ENCODE peak calls at places on chromosomes 16 and 17, in nine cellular contexts. K is Peyer's patch; X is MM.1S; U is CD8-positive, alpha-beta memory T cell; R is OCI-LY7; D is suprapubic skin; Q is CD8-positive, alpha-beta T cell; Y is GM12878; S is astrocyte of the spinal cord. T is an unnamed sample.

GRCh38 chr17:60934723-60935122 is 257.1 kb downstream of the BCAS3 start:
- DNase-seq in K (no peak), X (no peak), U (no peak), R (no peak), D (no peak), Q (no peak), Y (no peak), S (no peak), T (no peak)

GRCh38 chr17:35931794-35932419 is 1.3 kb upstream of the RDM1 start:
- DNase-seq in K (no peak), X (no peak), U (no peak), R (no peak), D (no peak), Q (peak; percentile 13), Y (no peak), S (peak; percentile 34), T (no peak)

GRCh38 chr17:72878975-72879660 is 213.4 kb downstream of the SLC39A11 start:
- DNase-seq in K (no peak), X (no peak), U (no peak), R (no peak), D (no peak), Q (no peak), Y (no peak), S (no peak), T (no peak)

GRCh38 chr17:49381793-49382192 is 19.7 kb upstream of the ZNF652 start:
- DNase-seq in K (peak; percentile 12), X (no peak), U (no peak), R (no peak), D (no peak), Q (no peak), Y (no peak), S (no peak), T (no peak)

GRCh38 chr16:85245307-85246172 is 133.3 kb upstream of the CIBAR2 start:
- DNase-seq in K (no peak), X (peak; percentile 9), U (peak; percentile 22), R (peak; percentile 78), D (no peak), Q (peak; percentile 65), Y (no peak), S (peak; percentile 61), T (peak; percentile 40)

GRCh38 chr17:75288784-75289121 is 480 bp downstream of the SLC25A19 start:
- DNase-seq in K (no peak), X (peak; percentile 84), U (no peak), R (peak; percentile 78), D (no peak), Q (no peak), Y (no peak), S (no peak), T (peak; percentile 32)

GRCh38 chr17:42141382-42141781 is 13.4 kb downstream of the RAB5C start:
- DNase-seq in K (no peak), X (no peak), U (no peak), R (no peak), D (no peak), Q (no peak), Y (no peak), S (no peak), T (no peak)

GRCh38 chr17:79623786-79624657 is 13.2 kb upstream of the RBFOX3 start:
- DNase-seq in K (peak; percentile 23), X (no peak), U (no peak), R (no peak), D (peak; percentile 58), Q (no peak), Y (no peak), S (no peak), T (no peak)

GRCh38 chr17:62724398-62725146 is 83.5 kb downstream of the MARCHF10 start:
- DNase-seq in K (no peak), X (peak; percentile 96), U (peak; percentile 44), R (peak; percentile 14), D (no peak), Q (peak; percentile 82), Y (peak; percentile 91), S (no peak), T (no peak)

GRCh38 chr16:15607700-15608396 is 35.1 kb downstream of the MARF1 start:
- DNase-seq in K (no peak), X (no peak), U (no peak), R (no peak), D (no peak), Q (no peak), Y (no peak), S (peak; percentile 77), T (no peak)

GRCh38 chr17:7095642-7096041 is 15.6 kb upstream of the CLEC10A start:
- DNase-seq in K (no peak), X (no peak), U (no peak), R (peak; percentile 5), D (no peak), Q (no peak), Y (peak; percentile 54), S (no peak), T (no peak)

GRCh38 chr16:81817789-81818304 is 38.8 kb downstream of the PLCG2 start:
- DNase-seq in K (no peak), X (peak; percentile 52), U (no peak), R (peak; percentile 88), D (no peak), Q (peak; percentile 52), Y (peak; percentile 79), S (no peak), T (no peak)

GRCh38 chr16:87133966-87134945 is 182.9 kb downstream of the C16orf95 start:
- DNase-seq in K (no peak), X (no peak), U (no peak), R (no peak), D (no peak), Q (no peak), Y (no peak), S (no peak), T (no peak)

GRCh38 chr16:4419402-4419801 is 3.0 kb upstream of the CORO7 start:
- DNase-seq in K (no peak), X (no peak), U (no peak), R (no peak), D (no peak), Q (no peak), Y (no peak), S (no peak), T (no peak)

GRCh38 chr17:13003454-13003851 is 14.4 kb downstream of the ELAC2 start:
- DNase-seq in K (no peak), X (no peak), U (no peak), R (no peak), D (no peak), Q (no peak), Y (no peak), S (no peak), T (no peak)

DNA sequence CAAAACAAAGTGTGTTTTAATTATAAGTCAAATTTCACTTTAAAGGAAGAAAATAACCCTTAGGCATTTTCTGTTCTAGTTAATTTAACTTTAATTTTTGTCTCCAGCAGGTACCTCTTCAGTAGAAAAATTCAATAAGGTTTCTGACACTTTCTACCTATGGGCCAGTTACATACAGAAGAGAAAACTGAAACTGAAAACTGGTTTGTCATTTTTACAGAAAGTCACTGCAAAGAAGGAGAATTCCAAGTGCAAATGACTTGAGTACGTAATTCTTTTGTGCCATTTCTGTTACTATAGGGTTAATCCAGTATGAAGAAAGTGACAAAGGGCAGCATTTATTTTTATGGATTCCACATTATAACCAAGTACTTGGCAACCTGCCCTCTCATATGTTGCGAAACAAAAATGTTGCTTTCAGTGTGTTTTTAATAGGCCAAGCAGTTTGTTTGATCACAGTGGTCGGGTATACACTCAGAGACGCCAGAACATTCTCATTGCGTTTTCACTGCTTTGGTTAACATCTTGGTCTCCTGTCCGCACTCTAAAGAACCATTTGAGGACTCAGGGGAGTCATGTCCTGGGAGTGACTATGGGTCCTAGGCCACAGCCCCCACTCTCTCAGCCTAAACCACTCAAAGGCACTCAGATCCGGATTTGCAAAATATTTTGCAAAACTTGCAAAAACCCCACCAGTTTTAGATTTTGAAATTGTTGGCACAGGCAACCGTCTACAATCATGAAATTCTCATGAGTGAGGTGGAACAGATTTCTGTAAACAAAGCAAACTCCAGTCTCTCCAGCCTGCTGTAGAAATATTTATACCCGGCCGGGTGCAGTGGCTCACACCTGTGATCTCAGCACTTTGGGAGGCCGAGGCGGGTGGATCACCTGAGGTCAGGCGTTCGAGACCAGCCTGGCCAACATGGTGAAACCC is 15.3 kb upstream of the HELZ start:
- DNase-seq in K (no peak), X (peak; percentile 78), U (no peak), R (no peak), D (peak; percentile 65), Q (no peak), Y (no peak), S (peak; percentile 74), T (no peak)
- H3K4me3 ChIP-seq in K (no peak overlapping the region), X (peak overlapping the region; percentile 50), U (no peak overlapping the region), R (no peak overlapping the region), D (peak overlapping the region; percentile 9), Q (no peak overlapping the region), Y (no peak overlapping the region), S (no peak overlapping the region), T (no peak overlapping the region)

DNA sequence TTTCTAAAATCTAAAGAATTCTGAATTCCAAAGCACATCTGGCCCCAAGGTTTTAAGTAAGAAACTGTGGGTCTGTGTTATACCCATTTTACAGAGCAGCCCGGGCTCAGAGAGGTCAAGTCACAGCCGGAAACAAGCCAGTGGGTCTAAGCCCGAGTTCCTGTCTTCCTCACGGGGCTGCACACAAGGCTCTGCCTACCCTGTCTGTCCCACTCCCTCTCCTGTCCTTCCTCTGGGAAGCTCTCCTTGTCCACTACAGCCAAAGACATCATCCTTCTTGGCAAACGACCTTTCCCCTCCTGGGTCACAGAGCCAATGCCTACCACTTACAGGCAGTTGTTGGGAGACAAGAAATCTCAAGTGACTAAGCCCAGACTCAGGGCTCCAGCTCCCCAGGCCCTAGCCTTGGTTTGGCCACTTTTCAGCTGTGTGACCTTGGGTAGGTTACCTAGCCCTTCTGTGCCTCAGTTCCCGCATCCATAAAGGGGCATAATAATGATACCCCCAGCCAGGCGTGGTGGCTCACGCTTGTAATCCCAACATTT is 55.6 kb upstream of the MAP3K14 start:
- DNase-seq in K (peak; percentile 26), X (no peak), U (no peak), R (no peak), D (peak; percentile 52), Q (no peak), Y (no peak), S (no peak), T (no peak)
- H3K4me3 ChIP-seq in K (no peak overlapping the region), X (no peak overlapping the region), U (no peak overlapping the region), R (no peak overlapping the region), D (no peak overlapping the region), Q (no peak overlapping the region), Y (no peak overlapping the region), S (no peak overlapping the region), T (no peak overlapping the region)

GRCh38 chr17:78251773-78252103 is 20.3 kb downstream of the TMEM235 start:
- DNase-seq in K (no peak), X (no peak), U (no peak), R (no peak), D (no peak), Q (no peak), Y (no peak), S (no peak), T (no peak)
- H3K4me3 ChIP-seq in K (peak overlapping the region; percentile 23), X (peak overlapping the region; percentile 45), U (peak overlapping the region; percentile 77), R (peak overlapping the region; percentile 30), D (no peak overlapping the region), Q (peak overlapping the region; percentile 51), Y (no peak overlapping the region), S (no peak overlapping the region), T (peak overlapping the region; percentile 27)

DNA sequence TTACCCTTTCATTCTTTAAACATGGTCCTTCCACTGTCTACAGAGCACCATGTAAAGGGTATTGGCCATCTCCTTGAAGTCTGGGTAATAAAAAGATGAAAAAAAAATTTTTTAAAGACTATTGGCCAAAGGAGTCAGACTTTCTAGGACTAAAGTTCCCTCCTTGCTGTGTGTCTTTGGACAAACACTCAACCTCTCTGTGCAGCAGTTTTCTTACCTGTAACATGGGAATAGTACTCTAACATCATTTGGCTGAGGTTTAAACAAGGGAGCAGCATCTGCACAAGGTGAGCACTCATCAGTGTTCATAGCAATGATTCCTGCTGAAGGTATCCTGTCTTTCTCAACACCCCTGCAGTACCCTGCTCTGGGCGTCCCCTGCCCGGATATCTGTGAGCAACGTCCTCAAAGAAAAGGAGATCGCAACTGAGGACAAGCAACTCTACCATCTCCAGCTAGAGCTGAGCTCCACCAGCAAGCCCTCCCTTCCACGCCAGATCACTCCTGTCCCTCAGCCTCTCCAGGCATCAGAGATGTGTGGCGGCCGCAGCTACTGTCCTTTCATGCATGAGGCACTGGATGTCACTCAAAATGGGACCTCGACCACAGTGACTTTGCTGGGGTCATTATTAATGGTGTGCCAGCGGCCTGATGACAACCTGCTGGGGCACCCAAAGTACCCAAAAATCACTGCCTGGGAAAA is 29.5 kb upstream of the RPH3AL start:
- DNase-seq in K (no peak), X (no peak), U (no peak), R (no peak), D (no peak), Q (no peak), Y (no peak), S (no peak), T (no peak)
- H3K4me3 ChIP-seq in K (no peak overlapping the region), X (no peak overlapping the region), U (no peak overlapping the region), R (no peak overlapping the region), D (no peak overlapping the region), Q (no peak overlapping the region), Y (no peak overlapping the region), S (no peak overlapping the region), T (no peak overlapping the region)

T was measured in Jurkat, Clone E6-1.